ENCODE peak calls at places on chromosome 11, in five cellular contexts. H is Ammon's horn, W is tibial nerve, O is upper lobe of right lung, A is fibroblast of lung. Y is an unnamed sample.

GRCh38 chr11:1341928-1342524 is 32.6 kb upstream of the TOLLIP start:
- DNase-seq in H (peak; percentile 80), W (no peak), O (peak; percentile 15), A (peak; percentile 33), Y (peak; percentile 51)

GRCh38 chr11:121892131-121892681 is 223.8 kb downstream of the BLID start:
- DNase-seq in H (no peak), W (no peak), O (no peak), A (peak; percentile 28), Y (peak; percentile 43)

GRCh38 chr11:73991471-73992006 is 8.9 kb upstream of the UCP2 start:
- DNase-seq in H (no peak), W (no peak), O (no peak), A (no peak), Y (no peak)

GRCh38 chr11:71420455-71421241 is 27.5 kb downstream of the DHCR7 start:
- DNase-seq in H (peak; percentile 61), W (no peak), O (no peak), A (peak; percentile 68), Y (peak; percentile 55)

GRCh38 chr11:117328414-117329010 is 858 bp downstream of the CEP164 start:
- DNase-seq in H (peak; percentile 49), W (no peak), O (no peak), A (peak; percentile 54), Y (peak; percentile 75)

GRCh38 chr11:65428578-65429068 is 6.0 kb downstream of the NEAT1 start:
- DNase-seq in H (no peak), W (peak; percentile 29), O (peak; percentile 71), A (no peak), Y (no peak)

GRCh38 chr11:10938231-10938630 is 80.4 kb upstream of the ZBED5 start:
- DNase-seq in H (no peak), W (no peak), O (no peak), A (no peak), Y (no peak)

GRCh38 chr11:77171885-77172665 is 44.0 kb downstream of the MYO7A start:
- DNase-seq in H (no peak), W (no peak), O (no peak), A (no peak), Y (no peak)

GRCh38 chr11:128894685-128895084 is 3.5 kb downstream of the KCNJ5 start:
- DNase-seq in H (no peak), W (no peak), O (peak; percentile 83), A (no peak), Y (no peak)

GRCh38 chr11:75262961-75263852 is 22.6 kb downstream of the TPBGL start:
- DNase-seq in H (no peak), W (no peak), O (peak; percentile 63), A (peak; percentile 22), Y (no peak)

GRCh38 chr11:103907548-103908455 is 128.6 kb upstream of the DDI1 start:
- DNase-seq in H (no peak), W (no peak), O (no peak), A (peak; percentile 31), Y (peak; percentile 66)

GRCh38 chr11:66579017-66579606 is 10.7 kb upstream of the CTSF start:
- DNase-seq in H (peak; percentile 82), W (peak; percentile 80), O (peak; percentile 89), A (peak; percentile 65), Y (peak; percentile 71)

GRCh38 chr11:119207300-119207570 is 1.1 kb downstream of the CBL start:
- DNase-seq in H (no peak), W (no peak), O (no peak), A (peak; percentile 25), Y (no peak)

GRCh38 chr11:32396331-32396730 is 39.0 kb downstream of the WT1 start:
- DNase-seq in H (no peak), W (no peak), O (no peak), A (no peak), Y (no peak)

GRCh38 chr11:74018331-74019005 is 9.6 kb upstream of the UCP3 start:
- DNase-seq in H (peak; percentile 87), W (peak; percentile 91), O (peak; percentile 95), A (peak; percentile 97), Y (peak; percentile 96)

GRCh38 chr11:31237819-31238771 is 131.4 kb downstream of the DCDC1 start:
- DNase-seq in H (peak; percentile 18), W (no peak), O (no peak), A (peak; percentile 14), Y (peak; percentile 8)

GRCh38 chr11:36376315-36376887 is 80.3 kb downstream of the PRR5L start:
- DNase-seq in H (peak; percentile 17), W (no peak), O (peak; percentile 72), A (no peak), Y (peak; percentile 43)

GRCh38 chr11:72483412-72484186 is 49.3 kb upstream of the CLPB start:
- DNase-seq in H (no peak), W (peak; percentile 57), O (no peak), A (peak; percentile 63), Y (peak; percentile 68)

GRCh38 chr11:135027461-135027860 is 615.4 kb upstream of the B3GAT1 start:
- DNase-seq in H (no peak), W (no peak), O (no peak), A (peak; percentile 43), Y (peak; percentile 17)